ENCODE peak calls at places on chromosome 1, in ten cellular contexts. E is sciatic nerve; H is astrocyte of the spinal cord; J is fibroblast of pulmonary artery; P is amygdala; W is stimulated activated CD4-positive, alpha-beta T cell treated with anti-CD3 and anti-CD28 coated beads, Interleukin-4, amount 100 ng/mL, for 4 hours; O is fibroblast of the aortic adventitia; M is C1 segment of cervical spinal cord; T is AG10803; S is endothelial cell. L is an unnamed sample.

GRCh38 chr1:62452951-62453350 is 16.1 kb downstream of the USP1 start:
- DNase-seq in E (no peak), H (no peak), T (no peak), J (no peak), S (no peak), W (no peak), O (peak), P (no peak), M (no peak), L (no peak)

GRCh38 chr1:74468982-74469603 is 43.3 kb downstream of the LRRC53 start:
- DNase-seq in H (peak), M (no peak), E (no peak), W (no peak), O (peak), J (peak), S (no peak), P (no peak), T (peak), L (no peak)

GRCh38 chr1:161849518-161849917 is 83.4 kb downstream of the ATF6 start:
- DNase-seq in O (peak), P (no peak), M (no peak), W (no peak), E (no peak), H (peak), S (no peak), J (peak), T (no peak), L (no peak)

GRCh38 chr1:221829327-221830011 is 87.6 kb upstream of the DUSP10 start:
- DNase-seq in P (no peak), H (peak), J (peak), E (no peak), O (peak), M (no peak), T (peak), W (peak), S (no peak), L (no peak)

GRCh38 chr1:30011970-30012369 is 711.4 kb downstream of the MATN1 start:
- DNase-seq in E (no peak), J (no peak), T (no peak), P (no peak), O (no peak), W (no peak), H (no peak), M (no peak), S (no peak), L (no peak)

GRCh38 chr1:150613061-150613920 is 16.1 kb downstream of the ENSA start:
- DNase-seq in E (no peak), S (no peak), P (no peak), O (peak), T (peak), H (peak), J (peak), M (peak), W (peak), L (no peak)

GRCh38 chr1:163069142-163069541 is at the start of gene RGS4:
- DNase-seq in E (peak), H (peak), W (no peak), J (peak), M (no peak), P (peak), T (peak), S (peak), O (peak), L (peak)

GRCh38 chr1:201954263-201955008 is 867 bp upstream of the TIMM17A start:
- DNase-seq in W (no peak), P (no peak), E (no peak), H (no peak), O (no peak), M (no peak), T (no peak), J (no peak), S (no peak), L (no peak)

GRCh38 chr1:13699510-13699909 is 478 bp upstream of the PRDM2 start:
- DNase-seq in H (no peak), T (no peak), S (no peak), E (no peak), O (no peak), J (peak), M (no peak), P (no peak), W (no peak), L (no peak)

GRCh38 chr1:2495546-2495945 is 19.5 kb downstream of the PLCH2 start:
- DNase-seq in O (no peak), J (no peak), M (no peak), S (no peak), E (no peak), T (no peak), P (no peak), W (no peak), H (no peak), L (no peak)

GRCh38 chr1:171355727-171356126 is 41.7 kb downstream of the FMO4 start:
- DNase-seq in S (no peak), W (no peak), M (no peak), E (no peak), T (no peak), P (no peak), J (no peak), H (no peak), O (peak), L (no peak)

GRCh38 chr1:198529414-198529813 is 11.1 kb downstream of the ATP6V1G3 start:
- DNase-seq in T (peak), O (peak), P (no peak), E (no peak), H (peak), S (no peak), J (peak), M (no peak), W (no peak), L (no peak)

GRCh38 chr1:41851589-41851988 is 67.1 kb downstream of the HIVEP3 start:
- DNase-seq in S (no peak), O (peak), J (peak), H (peak), P (no peak), T (peak), M (no peak), E (no peak), W (no peak), L (no peak)